ENCODE peak calls at places on chromosomes 16 and 17, in five cellular contexts. Z, J, N, A and T are unnamed samples. For H3K27me3, the result is how much of the 10 kb centered on the place peaks cover.

GRCh38 chr16:856811-857210 is 56.3 kb upstream of the GNG13 start:
- DNase-seq in A (no peak), J (no peak), N (no peak), Z (no peak), T (no peak)

GRCh38 chr17:47907932-47908562 is 12.0 kb downstream of the SP2 start:
- DNase-seq in N (no peak), A (no peak), J (no peak), Z (no peak), T (no peak)

GRCh38 chr16:79358188-79358587 is 242.3 kb downstream of the MAF start:
- DNase-seq in Z (no peak), J (no peak), N (peak), A (no peak), T (no peak)

GRCh38 chr16:19379838-19380237 is 37.8 kb upstream of the TMC5 start:
- DNase-seq in N (no peak), Z (no peak), A (no peak), J (no peak), T (no peak)

GRCh38 chr17:45073414-45074070 is 12.4 kb downstream of the NMT1 start:
- DNase-seq in J (peak), A (peak), N (no peak), Z (no peak), T (peak)

GRCh38 chr17:5583426-5584382 is 605 bp downstream of the NLRP1 start:
- DNase-seq in J (no peak), A (peak), N (peak), Z (no peak), T (no peak)

GRCh38 chr17:266701-267656 is 85.5 kb upstream of the DOC2B start:
- DNase-seq in A (no peak), N (peak), Z (peak), J (peak), T (no peak)

GRCh38 chr17:34235389-34236028 is 19.6 kb upstream of the CCL2 start:
- DNase-seq in N (peak), A (peak), J (no peak), Z (no peak), T (peak)

GRCh38 chr17:82860606-82861392 is 21.0 kb upstream of the ZNF750 start:
- DNase-seq in Z (no peak), A (no peak), N (no peak), J (no peak), T (no peak)

GRCh38 chr16:66886914-66887313 is 6.6 kb downstream of the PDP2 start:
- DNase-seq in A (no peak), J (no peak), Z (no peak), N (no peak), T (no peak)

GRCh38 chr17:29571883-29572681 is 3.6 kb downstream of the TP53I13 start:
- DNase-seq in Z (no peak), N (peak), J (peak), A (no peak), T (peak)

GRCh38 chr16:82038941-82039340 is 3.9 kb downstream of the HSD17B2 start:
- DNase-seq in J (no peak), N (no peak), A (no peak), Z (no peak), T (no peak)

GRCh38 chr17:1565860-1566259 is 3.3 kb upstream of the PITPNA start:
- DNase-seq in J (no peak), Z (no peak), N (no peak), A (no peak), T (no peak)

GRCh38 chr17:75691371-75692290 is 24.5 kb downstream of the SAP30BP start:
- DNase-seq in A (peak), J (peak), Z (no peak), N (no peak), T (no peak)

GRCh38 chr17:80944326-80944725 is 47.3 kb upstream of the CHMP6 start:
- DNase-seq in Z (no peak), J (no peak), A (no peak), N (no peak), T (no peak)

GRCh38 chr16:47019563-47019962 is 46.1 kb upstream of the DNAJA2 start:
- DNase-seq in Z (no peak), J (no peak), N (no peak), A (no peak), T (no peak)

GRCh38 chr16:3046506-3047386 is at the start of gene MMP25:
- DNase-seq in Z (no peak), A (no peak), J (no peak), N (no peak), T (no peak)

GRCh38 chr17:1872254-1872653 is 42.4 kb downstream of the RPA1 start:
- DNase-seq in Z (no peak), N (no peak), J (no peak), A (no peak), T (no peak)

GRCh38 chr17:1486802-1487695 is 5.4 kb downstream of the MYO1C start:
- DNase-seq in J (no peak), Z (peak), A (no peak), N (peak), T (peak)

GRCh38 chr16:70704586-70704985 is 18.7 kb upstream of the MTSS2 start:
- DNase-seq in J (no peak), A (no peak), N (no peak), Z (no peak), T (no peak)

GRCh38 chr16:12819126-12820117 is 15.7 kb upstream of the CPPED1 start:
- DNase-seq in Z (no peak), N (peak), J (no peak), A (peak), T (peak)

GRCh38 chr17:45136846-45137560 is 1.5 kb downstream of the ACBD4 start:
- DNase-seq in N (no peak), Z (no peak), J (peak), A (no peak), T (no peak)

GRCh38 chr17:35797918-35798317 is 2.5 kb upstream of the MMP28 start:
- DNase-seq in Z (no peak), N (no peak), A (no peak), J (no peak), T (no peak)

GRCh38 chr17:40629850-40630249 is 17.8 kb downstream of the SMARCE1 start:
- DNase-seq in Z (no peak), A (no peak), J (no peak), N (no peak), T (no peak)

GRCh38 chr16:88782454-88783390 is 2.3 kb downstream of the PIEZO1 start:
- DNase-seq in J (no peak), A (peak), N (no peak), Z (no peak), T (no peak)

GRCh38 chr17:76492989-76493501 is 8.2 kb downstream of the RHBDF2 start:
- DNase-seq in Z (no peak), N (peak), A (peak), J (no peak), T (no peak)

GRCh38 chr17:45123930-45124796 is 8.2 kb downstream of the PLCD3 start:
- DNase-seq in Z (peak), A (peak), N (peak), J (no peak), T (no peak)

GRCh38 chr16:20320178-20320577 is 7.1 kb downstream of the GP2 start:
- DNase-seq in Z (no peak), A (no peak), N (no peak), J (no peak), T (no peak)

GRCh38 chr17:76382305-76382802 is 2.1 kb upstream of the SPHK1 start:
- DNase-seq in N (no peak), J (no peak), A (peak), Z (no peak), T (peak)

GRCh38 chr16:62424206-62424605 is 388.0 kb upstream of the CDH8 start:
- DNase-seq in N (no peak), Z (no peak), A (no peak), J (no peak), T (no peak)

GRCh38 chr16:88909431-88910210 is 43.2 kb upstream of the PABPN1L start:
- DNase-seq in A (no peak), Z (no peak), N (peak), J (no peak), T (no peak)

GRCh38 chr16:75251280-75252048 is at the start of gene BCAR1:
- DNase-seq in A (peak), J (peak), Z (no peak), N (peak), T (peak)

GRCh38 chr16:83727018-83727417 is 80.8 kb upstream of the HSBP1 start:
- DNase-seq in A (peak), J (no peak), Z (no peak), N (no peak), T (no peak)

GRCh38 chr16:48862087-48862532 is 252.1 kb upstream of the N4BP1 start:
- DNase-seq in Z (no peak), A (peak), J (no peak), N (no peak), T (no peak)

GRCh38 chr17:67109111-67109510 is 64.8 kb downstream of the CACNG1 start:
- DNase-seq in N (no peak), Z (no peak), A (no peak), J (no peak), T (no peak)

GRCh38 chr17:67107811-67108210 is 63.5 kb downstream of the CACNG1 start:
- DNase-seq in A (no peak), N (no peak), Z (no peak), J (no peak), T (no peak)

GRCh38 chr17:67110619-67111018 is 66.3 kb downstream of the CACNG1 start:
- DNase-seq in A (no peak), N (no peak), Z (no peak), J (no peak), T (no peak)

GRCh38 chr17:67111327-67111726 is 67.0 kb downstream of the CACNG1 start:
- DNase-seq in Z (no peak), N (no peak), J (no peak), A (no peak), T (no peak)

DNA sequence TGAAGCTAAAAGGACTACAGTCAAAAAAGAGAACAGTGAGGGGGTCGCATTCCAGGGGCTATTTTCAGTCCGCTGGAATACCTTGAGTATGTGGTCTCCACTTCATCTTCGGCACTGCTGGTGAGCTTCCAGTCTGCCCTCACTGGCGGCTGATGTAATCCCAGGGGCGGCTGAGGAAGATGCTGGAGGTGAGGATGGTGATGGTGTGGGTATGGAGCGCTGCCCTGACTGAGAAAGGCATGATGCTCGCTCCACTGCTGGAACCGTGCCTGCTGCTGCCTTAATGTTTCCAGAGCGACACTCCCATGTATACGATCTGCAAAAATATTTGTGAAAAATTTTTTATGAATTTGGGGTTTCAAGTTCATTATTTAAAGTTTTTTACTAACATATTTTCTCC is 64.1 kb downstream of the CACNG1 start:
- DNase-seq in J (no peak), A (no peak), N (no peak), Z (no peak), T (no peak)
- H3K27me3 ChIP-seq in J (under half), A (under half), N (under half), Z (under half), T (under half)

DNA sequence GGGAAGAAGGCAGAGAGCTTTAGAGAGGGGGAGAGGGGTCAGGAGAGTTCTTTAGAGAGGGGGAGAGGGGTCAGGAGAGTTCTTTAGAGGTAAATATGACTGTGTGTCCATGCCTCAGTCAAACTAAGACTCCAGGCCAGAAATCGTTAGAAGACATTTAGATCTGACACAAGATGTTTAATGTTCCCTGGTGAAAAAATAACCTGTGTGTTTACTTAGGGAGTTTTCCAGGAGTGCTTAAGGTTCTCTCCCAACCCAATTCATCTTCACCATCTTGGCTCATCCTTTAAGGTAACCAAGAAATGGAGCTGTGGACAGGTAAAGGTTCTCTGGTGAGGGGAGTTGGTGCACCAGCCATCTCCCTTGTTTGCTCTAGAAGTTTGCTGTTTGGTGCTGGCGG is 9.8 kb downstream of the CBX4 start:
- DNase-seq in A (no peak), Z (no peak), J (no peak), N (no peak), T (no peak)
- H3K27me3 ChIP-seq in A (under half), Z (under half), J (under half), N (under half), T (under half)

GRCh38 chr16:54284319-54284930 is 2.2 kb downstream of the IRX3 start:
- DNase-seq in A (no peak), J (no peak), Z (no peak), N (no peak), T (no peak)

GRCh38 chr16:54283735-54284318 is 2.8 kb downstream of the IRX3 start:
- DNase-seq in N (no peak), Z (no peak), A (no peak), J (no peak), T (no peak)

GRCh38 chr16:54285414-54286066 is 1.0 kb downstream of the IRX3 start:
- DNase-seq in N (peak), Z (no peak), J (no peak), A (no peak), T (no peak)

GRCh38 chr16:54286067-54286329 is 589 bp downstream of the IRX3 start:
- DNase-seq in A (no peak), Z (no peak), N (no peak), J (no peak), T (no peak)

GRCh38 chr16:54284931-54285413 is 1.6 kb downstream of the IRX3 start:
- DNase-seq in N (peak), A (no peak), J (no peak), Z (no peak), T (no peak)
- H3K27me3 ChIP-seq in N (under half), A (half or more), J (half or more), Z (under half), T (half or more)

GRCh38 chr17:49924589-49924988 is 44.4 kb upstream of the DLX4 start:
- DNase-seq in J (no peak), A (no peak), Z (no peak), N (no peak), T (no peak)
- H3K27me3 ChIP-seq in J (under half), A (half or more), Z (under half), N (under half), T (under half)

GRCh38 chr16:85381738-85382592 is 231.2 kb upstream of the GSE1 start:
- DNase-seq in N (no peak), A (peak), Z (no peak), J (no peak), T (no peak)

GRCh38 chr16:85379041-85380001 is 233.8 kb upstream of the GSE1 start:
- DNase-seq in J (peak), N (no peak), Z (no peak), A (no peak), T (no peak)

GRCh38 chr16:85378145-85379040 is 234.7 kb upstream of the GSE1 start:
- DNase-seq in A (no peak), N (no peak), Z (no peak), J (no peak), T (no peak)

GRCh38 chr16:85380905-85381737 is 232.0 kb upstream of the GSE1 start:
- DNase-seq in Z (no peak), A (no peak), N (no peak), J (no peak), T (no peak)

DNA sequence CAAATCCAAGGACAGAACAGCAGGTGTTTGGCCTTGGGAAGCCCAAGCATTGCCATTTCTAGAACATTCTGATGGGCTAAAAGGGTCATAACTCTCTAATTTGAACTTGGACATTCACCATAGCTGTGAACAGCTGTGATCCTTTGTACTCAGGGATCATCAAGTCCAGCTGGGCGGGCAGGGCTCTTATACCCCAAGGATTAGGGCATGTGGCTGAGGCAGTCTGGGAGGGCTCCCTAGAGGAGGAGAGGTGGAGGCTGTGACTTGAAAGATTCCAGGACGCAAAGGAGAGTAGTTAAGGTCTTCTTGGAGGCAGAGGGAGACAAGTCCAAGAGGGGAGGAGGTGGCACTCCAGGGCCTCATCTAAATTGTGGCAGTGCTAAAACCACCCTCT is 233.1 kb upstream of the GSE1 start:
- DNase-seq in J (no peak), A (no peak), Z (no peak), N (no peak), T (no peak)
- H3K27me3 ChIP-seq in J (under half), A (under half), Z (under half), N (under half), T (under half)